ENCODE peak calls at places on chromosomes 3 and 15, in five cellular contexts. C is OCI-LY7, V is fibroblast of gingiva, O is mesothelial cell of epicardium, L is Right ventricle myocardium inferior. E is an unnamed sample.

GRCh38 chr15:100627789-100628395 is 25.5 kb downstream of the ASB7 start:
- DNase-seq in C (peak; percentile 72), V (peak; percentile 72), O (peak; percentile 72), L (no peak), E (peak; percentile 28)

GRCh38 chr3:141486416-141486734 is 452 bp upstream of the RASA2 start:
- DNase-seq in C (no peak), V (no peak), O (no peak), L (no peak), E (no peak)

GRCh38 chr3:101868534-101869464 is 19.5 kb downstream of the NFKBIZ start:
- DNase-seq in C (no peak), V (peak; percentile 21), O (no peak), L (no peak), E (no peak)

GRCh38 chr3:126266291-126266840 is 86.0 kb upstream of the ALDH1L1 start:
- DNase-seq in C (no peak), V (no peak), O (no peak), L (peak; percentile 84), E (no peak)

GRCh38 chr15:40266828-40267304 is 16.0 kb downstream of the ANKRD63 start:
- DNase-seq in C (no peak), V (peak; percentile 85), O (no peak), L (no peak), E (no peak)

GRCh38 chr15:67998599-67999122 is 55.5 kb upstream of the PIAS1 start:
- DNase-seq in C (no peak), V (peak; percentile 63), O (no peak), L (no peak), E (no peak)

GRCh38 chr15:78034495-78035191 is 42.9 kb downstream of the TBC1D2B start:
- DNase-seq in C (peak; percentile 33), V (no peak), O (no peak), L (peak; percentile 73), E (no peak)

GRCh38 chr15:57156210-57156887 is 220.0 kb upstream of the CGNL1 start:
- DNase-seq in C (no peak), V (peak; percentile 68), O (no peak), L (no peak), E (no peak)

GRCh38 chr15:28978011-28978378 is 92.2 kb downstream of the APBA2 start:
- DNase-seq in C (no peak), V (no peak), O (no peak), L (no peak), E (no peak)

GRCh38 chr3:177256991-177257390 is 59.7 kb upstream of the TBL1XR1 start:
- DNase-seq in C (no peak), V (no peak), O (no peak), L (no peak), E (no peak)

GRCh38 chr3:194183271-194183670 is 47.3 kb downstream of the HES1 start:
- DNase-seq in C (no peak), V (no peak), O (no peak), L (no peak), E (no peak)

GRCh38 chr3:142888484-142889262 is at the start of gene PCOLCE2:
- DNase-seq in C (no peak), V (no peak), O (peak; percentile 64), L (peak; percentile 75), E (peak; percentile 66)

GRCh38 chr15:90482124-90483011 is 47.4 kb upstream of the CRTC3 start:
- DNase-seq in C (peak; percentile 60), V (peak; percentile 49), O (peak; percentile 49), L (no peak), E (no peak)

GRCh38 chr15:68608206-68608843 is 29.5 kb downstream of the CORO2B start:
- DNase-seq in C (no peak), V (peak; percentile 75), O (no peak), L (peak; percentile 96), E (no peak)

GRCh38 chr3:138332472-138333073 is 2.9 kb upstream of the NME9 start:
- DNase-seq in C (peak; percentile 50), V (peak; percentile 30), O (no peak), L (no peak), E (peak; percentile 17)

GRCh38 chr3:197564097-197564843 is 8.5 kb upstream of the BDH1 start:
- DNase-seq in C (peak; percentile 67), V (no peak), O (no peak), L (no peak), E (no peak)

GRCh38 chr3:169668957-169669681 is 5.6 kb upstream of the MECOM start:
- DNase-seq in C (no peak), V (peak; percentile 31), O (peak; percentile 85), L (peak; percentile 89), E (peak; percentile 90)

E was measured in COR-L47.